ENCODE peak calls at places on chromosomes 7 and 10, in ten cellular contexts. One of them, this sample, is unnamed.

GRCh38 chr10:43322769-43323168 is 48.7 kb upstream of the FXYD4 start:
- DNase-seq in hypothalamus: peak
- DNase-seq in brain pericyte: no peak
- DNase-seq in right atrium auricular region: peak
- DNase-seq in Calu3: peak
- DNase-seq in hippocampal formation: peak
- DNase-seq in heart right ventricle: peak
- DNase-seq in progenitor cell of endocrine pancreas: peak
- DNase-seq in epithelial cell of esophagus: peak
- DNase-seq in stimulated activated CD4-positive, alpha-beta T cell treated with anti-CD3 and anti-CD28 coated beads, Interleukin-15, amount 100 ng/mL, for 24 hours: peak
- DNase-seq in this sample: peak

GRCh38 chr7:50864694-50865093 is 82.0 kb upstream of the GRB10 start:
- DNase-seq in hypothalamus: no peak
- DNase-seq in brain pericyte: no peak
- DNase-seq in right atrium auricular region: no peak
- DNase-seq in Calu3: no peak
- DNase-seq in hippocampal formation: no peak
- DNase-seq in heart right ventricle: no peak
- DNase-seq in progenitor cell of endocrine pancreas: no peak
- DNase-seq in epithelial cell of esophagus: no peak
- DNase-seq in stimulated activated CD4-positive, alpha-beta T cell treated with anti-CD3 and anti-CD28 coated beads, Interleukin-15, amount 100 ng/mL, for 24 hours: no peak
- DNase-seq in this sample: no peak

GRCh38 chr7:81127991-81128390 is 209.1 kb upstream of the SEMA3C start:
- DNase-seq in hypothalamus: no peak
- DNase-seq in brain pericyte: no peak
- DNase-seq in right atrium auricular region: no peak
- DNase-seq in Calu3: no peak
- DNase-seq in hippocampal formation: no peak
- DNase-seq in heart right ventricle: no peak
- DNase-seq in progenitor cell of endocrine pancreas: no peak
- DNase-seq in epithelial cell of esophagus: no peak
- DNase-seq in stimulated activated CD4-positive, alpha-beta T cell treated with anti-CD3 and anti-CD28 coated beads, Interleukin-15, amount 100 ng/mL, for 24 hours: no peak
- DNase-seq in this sample: no peak

GRCh38 chr10:89615824-89616223 is 29.2 kb downstream of the PANK1 start:
- DNase-seq in hypothalamus: no peak
- DNase-seq in brain pericyte: peak
- DNase-seq in right atrium auricular region: no peak
- DNase-seq in Calu3: no peak
- DNase-seq in hippocampal formation: no peak
- DNase-seq in heart right ventricle: no peak
- DNase-seq in progenitor cell of endocrine pancreas: no peak
- DNase-seq in epithelial cell of esophagus: no peak
- DNase-seq in stimulated activated CD4-positive, alpha-beta T cell treated with anti-CD3 and anti-CD28 coated beads, Interleukin-15, amount 100 ng/mL, for 24 hours: no peak
- DNase-seq in this sample: no peak

GRCh38 chr10:81876253-81876731 is 1.3 kb downstream of the NRG3 start:
- DNase-seq in hypothalamus: peak
- DNase-seq in brain pericyte: no peak
- DNase-seq in right atrium auricular region: no peak
- DNase-seq in Calu3: peak
- DNase-seq in hippocampal formation: no peak
- DNase-seq in heart right ventricle: no peak
- DNase-seq in progenitor cell of endocrine pancreas: peak
- DNase-seq in epithelial cell of esophagus: no peak
- DNase-seq in stimulated activated CD4-positive, alpha-beta T cell treated with anti-CD3 and anti-CD28 coated beads, Interleukin-15, amount 100 ng/mL, for 24 hours: no peak
- DNase-seq in this sample: no peak

GRCh38 chr7:23696916-23697441 is 13.0 kb upstream of the STK31 start:
- DNase-seq in hypothalamus: peak
- DNase-seq in brain pericyte: no peak
- DNase-seq in right atrium auricular region: no peak
- DNase-seq in Calu3: peak
- DNase-seq in hippocampal formation: no peak
- DNase-seq in heart right ventricle: peak
- DNase-seq in progenitor cell of endocrine pancreas: peak
- DNase-seq in epithelial cell of esophagus: peak
- DNase-seq in stimulated activated CD4-positive, alpha-beta T cell treated with anti-CD3 and anti-CD28 coated beads, Interleukin-15, amount 100 ng/mL, for 24 hours: peak
- DNase-seq in this sample: no peak

GRCh38 chr7:1735262-1735661 is 65.2 kb downstream of the ELFN1 start:
- DNase-seq in hypothalamus: no peak
- DNase-seq in brain pericyte: no peak
- DNase-seq in right atrium auricular region: no peak
- DNase-seq in Calu3: no peak
- DNase-seq in hippocampal formation: no peak
- DNase-seq in heart right ventricle: no peak
- DNase-seq in progenitor cell of endocrine pancreas: no peak
- DNase-seq in epithelial cell of esophagus: no peak
- DNase-seq in stimulated activated CD4-positive, alpha-beta T cell treated with anti-CD3 and anti-CD28 coated beads, Interleukin-15, amount 100 ng/mL, for 24 hours: no peak
- DNase-seq in this sample: no peak

GRCh38 chr10:127968027-127968441 is 61.1 kb downstream of the PTPRE start:
- DNase-seq in hypothalamus: no peak
- DNase-seq in brain pericyte: no peak
- DNase-seq in right atrium auricular region: no peak
- DNase-seq in Calu3: no peak
- DNase-seq in hippocampal formation: no peak
- DNase-seq in heart right ventricle: no peak
- DNase-seq in progenitor cell of endocrine pancreas: no peak
- DNase-seq in epithelial cell of esophagus: no peak
- DNase-seq in stimulated activated CD4-positive, alpha-beta T cell treated with anti-CD3 and anti-CD28 coated beads, Interleukin-15, amount 100 ng/mL, for 24 hours: no peak
- DNase-seq in this sample: no peak

GRCh38 chr10:44033008-44033407 is 351.9 kb downstream of the CXCL12 start:
- DNase-seq in hypothalamus: no peak
- DNase-seq in brain pericyte: no peak
- DNase-seq in right atrium auricular region: no peak
- DNase-seq in Calu3: no peak
- DNase-seq in hippocampal formation: no peak
- DNase-seq in heart right ventricle: no peak
- DNase-seq in progenitor cell of endocrine pancreas: no peak
- DNase-seq in epithelial cell of esophagus: no peak
- DNase-seq in stimulated activated CD4-positive, alpha-beta T cell treated with anti-CD3 and anti-CD28 coated beads, Interleukin-15, amount 100 ng/mL, for 24 hours: no peak
- DNase-seq in this sample: no peak

GRCh38 chr7:122886357-122887081 is at the start of gene CADPS2:
- DNase-seq in hypothalamus: peak
- DNase-seq in brain pericyte: peak
- DNase-seq in right atrium auricular region: peak
- DNase-seq in Calu3: peak
- DNase-seq in hippocampal formation: peak
- DNase-seq in heart right ventricle: peak
- DNase-seq in progenitor cell of endocrine pancreas: peak
- DNase-seq in epithelial cell of esophagus: peak
- DNase-seq in stimulated activated CD4-positive, alpha-beta T cell treated with anti-CD3 and anti-CD28 coated beads, Interleukin-15, amount 100 ng/mL, for 24 hours: peak
- DNase-seq in this sample: peak

GRCh38 chr7:48847896-48848295 is 76.5 kb upstream of the CDC14C start:
- DNase-seq in hypothalamus: no peak
- DNase-seq in brain pericyte: no peak
- DNase-seq in right atrium auricular region: no peak
- DNase-seq in Calu3: no peak
- DNase-seq in hippocampal formation: no peak
- DNase-seq in heart right ventricle: no peak
- DNase-seq in progenitor cell of endocrine pancreas: no peak
- DNase-seq in epithelial cell of esophagus: no peak
- DNase-seq in stimulated activated CD4-positive, alpha-beta T cell treated with anti-CD3 and anti-CD28 coated beads, Interleukin-15, amount 100 ng/mL, for 24 hours: no peak
- DNase-seq in this sample: no peak

GRCh38 chr10:7525314-7526016 is 114.6 kb upstream of the SFMBT2 start:
- DNase-seq in hypothalamus: peak
- DNase-seq in brain pericyte: no peak
- DNase-seq in right atrium auricular region: no peak
- DNase-seq in Calu3: peak
- DNase-seq in hippocampal formation: peak
- DNase-seq in heart right ventricle: peak
- DNase-seq in progenitor cell of endocrine pancreas: peak
- DNase-seq in epithelial cell of esophagus: peak
- DNase-seq in stimulated activated CD4-positive, alpha-beta T cell treated with anti-CD3 and anti-CD28 coated beads, Interleukin-15, amount 100 ng/mL, for 24 hours: peak
- DNase-seq in this sample: no peak

GRCh38 chr7:156448918-156449317 is 191.7 kb upstream of the RNF32 start:
- DNase-seq in hypothalamus: no peak
- DNase-seq in brain pericyte: no peak
- DNase-seq in right atrium auricular region: no peak
- DNase-seq in Calu3: no peak
- DNase-seq in hippocampal formation: no peak
- DNase-seq in heart right ventricle: no peak
- DNase-seq in progenitor cell of endocrine pancreas: no peak
- DNase-seq in epithelial cell of esophagus: no peak
- DNase-seq in stimulated activated CD4-positive, alpha-beta T cell treated with anti-CD3 and anti-CD28 coated beads, Interleukin-15, amount 100 ng/mL, for 24 hours: no peak
- DNase-seq in this sample: no peak

GRCh38 chr10:132297521-132297920 is 10.2 kb downstream of the STK32C start:
- DNase-seq in hypothalamus: no peak
- DNase-seq in brain pericyte: no peak
- DNase-seq in right atrium auricular region: no peak
- DNase-seq in Calu3: no peak
- DNase-seq in hippocampal formation: no peak
- DNase-seq in heart right ventricle: no peak
- DNase-seq in progenitor cell of endocrine pancreas: no peak
- DNase-seq in epithelial cell of esophagus: no peak
- DNase-seq in stimulated activated CD4-positive, alpha-beta T cell treated with anti-CD3 and anti-CD28 coated beads, Interleukin-15, amount 100 ng/mL, for 24 hours: no peak
- DNase-seq in this sample: no peak

GRCh38 chr7:3259711-3260424 is 41.2 kb upstream of the SDK1 start:
- DNase-seq in hypothalamus: no peak
- DNase-seq in brain pericyte: no peak
- DNase-seq in right atrium auricular region: no peak
- DNase-seq in Calu3: no peak
- DNase-seq in hippocampal formation: no peak
- DNase-seq in heart right ventricle: no peak
- DNase-seq in progenitor cell of endocrine pancreas: no peak
- DNase-seq in epithelial cell of esophagus: no peak
- DNase-seq in stimulated activated CD4-positive, alpha-beta T cell treated with anti-CD3 and anti-CD28 coated beads, Interleukin-15, amount 100 ng/mL, for 24 hours: no peak
- DNase-seq in this sample: no peak

GRCh38 chr10:120018695-120019094 is 126.2 kb downstream of the SEC23IP start:
- DNase-seq in hypothalamus: no peak
- DNase-seq in brain pericyte: no peak
- DNase-seq in right atrium auricular region: no peak
- DNase-seq in Calu3: no peak
- DNase-seq in hippocampal formation: no peak
- DNase-seq in heart right ventricle: no peak
- DNase-seq in progenitor cell of endocrine pancreas: no peak
- DNase-seq in epithelial cell of esophagus: no peak
- DNase-seq in stimulated activated CD4-positive, alpha-beta T cell treated with anti-CD3 and anti-CD28 coated beads, Interleukin-15, amount 100 ng/mL, for 24 hours: no peak
- DNase-seq in this sample: no peak

This sample was measured in breast epithelium.